ENCODE peak calls at places on chromosomes 12 and 14, in eight cellular contexts. L is PC-9, Y is mammary epithelial cell, O is cardiac muscle cell, I is WERI-Rb-1, P is hepatocyte, N is choroid plexus epithelial cell, S is right lobe of liver. U is an unnamed sample.
A peak's percentile ranks its signal among the peaks of the same experiment; 100 is the strongest.

GRCh38 chr14:29310757-29311156 is 544.2 kb downstream of the FOXG1 start:
- DNase-seq in L (no peak), Y (no peak), O (no peak), I (no peak), P (no peak), N (peak; percentile 79), S (no peak), U (no peak)

GRCh38 chr14:103504991-103505565 is 17.6 kb downstream of the CKB start:
- DNase-seq in L (no peak), Y (no peak), O (no peak), I (no peak), P (no peak), N (peak; percentile 26), S (no peak), U (no peak)

GRCh38 chr14:64298773-64299172 is 4.6 kb upstream of the ESR2 start:
- DNase-seq in L (no peak), Y (no peak), O (no peak), I (no peak), P (no peak), N (peak; percentile 29), S (no peak), U (no peak)

GRCh38 chr12:5201554-5202243 is 158.0 kb downstream of the KCNA5 start:
- DNase-seq in L (no peak), Y (no peak), O (peak; percentile 60), I (peak; percentile 91), P (peak; percentile 44), N (no peak), S (peak; percentile 37), U (no peak)

GRCh38 chr14:52895000-52895399 is 55.9 kb downstream of the FERMT2 start:
- DNase-seq in L (no peak), Y (no peak), O (no peak), I (no peak), P (no peak), N (peak; percentile 43), S (no peak), U (no peak)

GRCh38 chr14:70416322-70416716 is 571 bp downstream of the SYNJ2BP start:
- DNase-seq in L (no peak), Y (no peak), O (peak; percentile 12), I (no peak), P (no peak), N (peak; percentile 14), S (no peak), U (no peak)

GRCh38 chr12:58588771-58589170 is 331.5 kb downstream of the LRIG3 start:
- DNase-seq in L (no peak), Y (peak; percentile 56), O (no peak), I (no peak), P (no peak), N (peak; percentile 50), S (no peak), U (no peak)

GRCh38 chr14:63045612-63046320 is 508 bp upstream of the KCNH5 start:
- DNase-seq in L (no peak), Y (peak; percentile 42), O (peak; percentile 68), I (peak; percentile 86), P (peak; percentile 70), N (peak; percentile 10), S (no peak), U (no peak)

GRCh38 chr12:81077329-81077685 is 572 bp upstream of the ACSS3 start:
- DNase-seq in L (no peak), Y (no peak), O (peak; percentile 60), I (no peak), P (no peak), N (peak; percentile 66), S (peak; percentile 35), U (no peak)

GRCh38 chr12:171743-172705 is 41.9 kb downstream of the SLC6A12 start:
- DNase-seq in L (no peak), Y (no peak), O (no peak), I (no peak), P (no peak), N (no peak), S (no peak), U (no peak)

GRCh38 chr12:32148372-32148771 is 41.7 kb downstream of the BICD1 start:
- DNase-seq in L (no peak), Y (peak; percentile 55), O (no peak), I (no peak), P (no peak), N (peak; percentile 9), S (no peak), U (peak; percentile 53)

GRCh38 chr12:28708918-28709371 is 440.1 kb upstream of the FAR2 start:
- DNase-seq in L (no peak), Y (no peak), O (no peak), I (no peak), P (no peak), N (peak; percentile 96), S (no peak), U (no peak)

GRCh38 chr14:68507544-68508081 is 285.3 kb downstream of the ZFP36L1 start:
- DNase-seq in L (no peak), Y (no peak), O (no peak), I (no peak), P (no peak), N (no peak), S (no peak), U (no peak)

GRCh38 chr14:34181308-34181707 is 230.4 kb upstream of the EGLN3 start:
- DNase-seq in L (no peak), Y (no peak), O (no peak), I (no peak), P (no peak), N (no peak), S (no peak), U (no peak)

GRCh38 chr14:50447491-50447890 is 50.8 kb upstream of the CDKL1 start:
- DNase-seq in L (peak; percentile 92), Y (peak; percentile 65), O (no peak), I (no peak), P (no peak), N (peak; percentile 47), S (no peak), U (no peak)

GRCh38 chr14:78959674-78960264 is 789.6 kb downstream of the NRXN3 start:
- DNase-seq in L (peak; percentile 49), Y (peak; percentile 56), O (peak; percentile 81), I (peak; percentile 69), P (peak; percentile 87), N (peak; percentile 91), S (peak; percentile 73), U (peak; percentile 31)

GRCh38 chr12:94643585-94643984 is 6.8 kb downstream of the TMCC3 start:
- DNase-seq in L (no peak), Y (no peak), O (no peak), I (no peak), P (no peak), N (peak; percentile 31), S (no peak), U (no peak)

GRCh38 chr12:48969847-48970701 is 1.5 kb downstream of the WNT10B start:
- DNase-seq in L (no peak), Y (no peak), O (peak; percentile 58), I (no peak), P (peak; percentile 69), N (no peak), S (no peak), U (no peak)

GRCh38 chr12:41515953-41516352 is 327.8 kb downstream of the PDZRN4 start:
- DNase-seq in L (no peak), Y (no peak), O (no peak), I (no peak), P (no peak), N (no peak), S (no peak), U (no peak)

GRCh38 chr14:104592785-104593184 is 11.8 kb downstream of the TMEM179 start:
- DNase-seq in L (no peak), Y (no peak), O (no peak), I (no peak), P (no peak), N (no peak), S (no peak), U (no peak)

GRCh38 chr14:101076451-101077220 is 173.1 kb upstream of the RTL1 start:
- DNase-seq in L (no peak), Y (no peak), O (no peak), I (no peak), P (no peak), N (no peak), S (no peak), U (no peak)

GRCh38 chr12:9763025-9763424 is 2.3 kb upstream of the CD69 start:
- DNase-seq in L (no peak), Y (no peak), O (no peak), I (no peak), P (no peak), N (no peak), S (no peak), U (no peak)
- TF ChIP-seq CTCF in L (no peak), Y (no peak), O (no peak), I (no peak), P (no peak), N (no peak), S (no peak), U (no peak)

DNA sequence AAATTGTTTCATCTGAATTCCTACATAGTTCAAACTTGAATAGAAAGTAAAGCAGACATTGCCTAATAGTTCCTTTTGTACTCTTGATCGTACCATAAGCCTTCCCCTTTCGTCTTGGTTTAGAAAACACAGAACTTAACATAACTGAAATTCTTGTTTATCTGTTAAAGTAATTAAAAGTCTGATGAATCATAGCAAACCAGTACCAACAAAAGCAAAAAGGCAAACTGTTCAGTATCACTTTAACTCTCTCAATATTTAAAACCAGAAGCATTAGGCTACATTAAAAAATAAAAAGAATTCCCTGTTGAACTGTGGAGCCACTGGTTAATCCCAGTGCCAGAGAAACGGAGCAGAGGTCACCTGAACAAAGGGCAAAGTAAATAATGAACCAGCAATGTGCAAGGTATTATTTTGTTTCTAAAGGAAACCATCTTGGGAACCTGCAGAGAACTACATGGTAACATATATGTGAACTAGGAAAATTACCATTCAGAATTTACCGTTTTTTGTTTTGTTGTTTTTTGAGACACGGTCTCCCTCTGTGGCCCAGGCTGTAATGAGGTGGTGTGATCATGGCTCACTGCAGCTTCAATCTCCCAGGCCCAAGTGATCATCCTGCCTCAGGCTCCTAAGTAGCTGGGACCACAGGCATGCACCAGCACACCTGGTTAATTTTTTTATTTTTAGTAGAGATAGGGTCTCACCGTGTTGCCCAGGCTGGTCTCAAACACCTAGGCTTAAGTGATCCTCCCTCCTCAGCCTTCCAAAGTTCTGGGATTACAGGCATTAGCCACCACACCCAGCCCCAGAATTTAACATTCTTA is 17.1 kb upstream of the HIGD1C start:
- DNase-seq in L (peak; percentile 47), Y (no peak), O (no peak), I (no peak), P (no peak), N (peak; percentile 73), S (no peak), U (no peak)
- H3K4me3 ChIP-seq in L (no peak overlapping the region), Y (no peak overlapping the region), O (no peak overlapping the region), I (no peak overlapping the region), P (no peak overlapping the region), N (no peak overlapping the region), S (no peak overlapping the region), U (no peak overlapping the region)

GRCh38 chr12:67666605-67667004 is 18.1 kb downstream of the DYRK2 start:
- DNase-seq in L (no peak), Y (no peak), O (no peak), I (no peak), P (no peak), N (no peak), S (no peak), U (no peak)
- TF ChIP-seq CTCF in L (no peak), Y (no peak), O (peak; percentile 4), I (no peak), P (no peak), N (peak; percentile 6), S (no peak), U (no peak)

DNA sequence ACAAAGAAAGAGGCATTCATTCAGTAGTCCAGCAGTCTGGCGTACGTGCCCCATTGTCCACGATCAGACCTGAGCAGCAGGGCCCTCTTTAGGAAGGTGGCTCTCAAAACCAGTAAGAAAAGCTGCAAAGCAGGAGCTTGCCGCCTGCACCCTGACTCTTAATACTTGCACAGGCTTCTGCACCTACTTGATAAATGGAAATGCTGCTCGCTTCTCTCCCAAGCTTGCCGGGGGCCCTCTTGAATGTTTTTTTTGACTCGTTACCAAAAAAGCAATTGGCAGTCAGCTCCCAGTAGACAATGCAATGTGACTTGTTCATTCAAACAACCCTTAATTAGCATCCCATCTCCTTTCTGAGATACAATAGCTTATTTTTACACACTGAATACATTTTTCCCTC is 27.2 kb upstream of the PTPRB start:
- DNase-seq in L (no peak), Y (no peak), O (peak; percentile 15), I (no peak), P (no peak), N (peak; percentile 49), S (no peak), U (no peak)
- H3K4me3 ChIP-seq in L (no peak overlapping the region), Y (no peak overlapping the region), O (no peak overlapping the region), I (no peak overlapping the region), P (no peak overlapping the region), N (no peak overlapping the region), S (no peak overlapping the region), U (no peak overlapping the region)